ENCODE peak calls at places on chromosomes 2 and 18, in ten cellular contexts. One of them, this sample, is unnamed.
A peak's percentile ranks its signal among the peaks of the same experiment; 100 is the strongest.

GRCh38 chr18:66271927-66272326 is 332.0 kb downstream of the CDH19 start:
- DNase-seq in stimulated activated CD8-positive, alpha-beta memory T cell treated with anti-CD3 and anti-CD28 coated beads, Interleukin-4, amount 100 ng/mL, for 1 hour: no peak
- DNase-seq in activated T-helper 1 cell treated with anti-CD3 and anti-CD28 coated beads, Interleukin-12 subunit alpha, Interleukin-12 subunit beta, Interleukin-2, Interleukin-4 antibody, amounts not matched to agents 30 ng/mL and 10 ng/mL and 1 ng/mL, durations not matched to agents 14 hours and 24 hours and 36 hours: no peak
- DNase-seq in activated CD4-positive, alpha-beta T cell treated with anti-CD3 and anti-CD28 coated beads for 48 hours: no peak
- DNase-seq in body of pancreas: no peak
- DNase-seq in epithelial cell of esophagus: no peak
- DNase-seq in right cardiac atrium: no peak
- DNase-seq in Daoy: no peak
- DNase-seq in SW480: no peak
- DNase-seq in CD4-positive, alpha-beta memory T cell: no peak
- DNase-seq in this sample: no peak

GRCh38 chr2:239077260-239077659 is 229.4 kb downstream of the TWIST2 start:
- DNase-seq in activated T-helper 1 cell treated with anti-CD3 and anti-CD28 coated beads, Interleukin-12 subunit alpha, Interleukin-12 subunit beta, Interleukin-2, Interleukin-4 antibody, amounts not matched to agents 30 ng/mL and 10 ng/mL and 1 ng/mL, durations not matched to agents 14 hours and 24 hours and 36 hours: no peak
- DNase-seq in stimulated activated CD8-positive, alpha-beta memory T cell treated with anti-CD3 and anti-CD28 coated beads, Interleukin-4, amount 100 ng/mL, for 1 hour: no peak
- DNase-seq in CD4-positive, alpha-beta memory T cell: no peak
- DNase-seq in body of pancreas: no peak
- DNase-seq in SW480: no peak
- DNase-seq in right cardiac atrium: peak; percentile 24
- DNase-seq in Daoy: no peak
- DNase-seq in activated CD4-positive, alpha-beta T cell treated with anti-CD3 and anti-CD28 coated beads for 48 hours: no peak
- DNase-seq in epithelial cell of esophagus: no peak
- DNase-seq in this sample: no peak

GRCh38 chr2:40168032-40168431 is 283.9 kb downstream of the SLC8A1 start:
- DNase-seq in SW480: peak; percentile 2
- DNase-seq in CD4-positive, alpha-beta memory T cell: no peak
- DNase-seq in activated T-helper 1 cell treated with anti-CD3 and anti-CD28 coated beads, Interleukin-12 subunit alpha, Interleukin-12 subunit beta, Interleukin-2, Interleukin-4 antibody, amounts not matched to agents 30 ng/mL and 10 ng/mL and 1 ng/mL, durations not matched to agents 14 hours and 24 hours and 36 hours: no peak
- DNase-seq in Daoy: no peak
- DNase-seq in body of pancreas: no peak
- DNase-seq in stimulated activated CD8-positive, alpha-beta memory T cell treated with anti-CD3 and anti-CD28 coated beads, Interleukin-4, amount 100 ng/mL, for 1 hour: no peak
- DNase-seq in right cardiac atrium: no peak
- DNase-seq in epithelial cell of esophagus: peak; percentile 6
- DNase-seq in activated CD4-positive, alpha-beta T cell treated with anti-CD3 and anti-CD28 coated beads for 48 hours: no peak
- DNase-seq in this sample: no peak

GRCh38 chr2:128451636-128452411 is 133.2 kb upstream of the HS6ST1 start:
- DNase-seq in CD4-positive, alpha-beta memory T cell: no peak
- DNase-seq in activated T-helper 1 cell treated with anti-CD3 and anti-CD28 coated beads, Interleukin-12 subunit alpha, Interleukin-12 subunit beta, Interleukin-2, Interleukin-4 antibody, amounts not matched to agents 30 ng/mL and 10 ng/mL and 1 ng/mL, durations not matched to agents 14 hours and 24 hours and 36 hours: no peak
- DNase-seq in SW480: no peak
- DNase-seq in stimulated activated CD8-positive, alpha-beta memory T cell treated with anti-CD3 and anti-CD28 coated beads, Interleukin-4, amount 100 ng/mL, for 1 hour: no peak
- DNase-seq in right cardiac atrium: no peak
- DNase-seq in body of pancreas: no peak
- DNase-seq in Daoy: no peak
- DNase-seq in epithelial cell of esophagus: no peak
- DNase-seq in activated CD4-positive, alpha-beta T cell treated with anti-CD3 and anti-CD28 coated beads for 48 hours: no peak
- DNase-seq in this sample: no peak

GRCh38 chr18:49016648-49017539 is 66.1 kb upstream of the SMAD7 start:
- DNase-seq in activated T-helper 1 cell treated with anti-CD3 and anti-CD28 coated beads, Interleukin-12 subunit alpha, Interleukin-12 subunit beta, Interleukin-2, Interleukin-4 antibody, amounts not matched to agents 30 ng/mL and 10 ng/mL and 1 ng/mL, durations not matched to agents 14 hours and 24 hours and 36 hours: no peak
- DNase-seq in epithelial cell of esophagus: peak; percentile 88
- DNase-seq in Daoy: peak; percentile 94
- DNase-seq in SW480: peak; percentile 91
- DNase-seq in stimulated activated CD8-positive, alpha-beta memory T cell treated with anti-CD3 and anti-CD28 coated beads, Interleukin-4, amount 100 ng/mL, for 1 hour: no peak
- DNase-seq in body of pancreas: peak; percentile 59
- DNase-seq in right cardiac atrium: no peak
- DNase-seq in CD4-positive, alpha-beta memory T cell: no peak
- DNase-seq in activated CD4-positive, alpha-beta T cell treated with anti-CD3 and anti-CD28 coated beads for 48 hours: no peak
- DNase-seq in this sample: no peak

GRCh38 chr18:5890606-5891360 is 4.5 kb downstream of the TMEM200C start:
- DNase-seq in epithelial cell of esophagus: peak; percentile 10
- DNase-seq in SW480: no peak
- DNase-seq in right cardiac atrium: peak; percentile 67
- DNase-seq in Daoy: no peak
- DNase-seq in stimulated activated CD8-positive, alpha-beta memory T cell treated with anti-CD3 and anti-CD28 coated beads, Interleukin-4, amount 100 ng/mL, for 1 hour: no peak
- DNase-seq in activated CD4-positive, alpha-beta T cell treated with anti-CD3 and anti-CD28 coated beads for 48 hours: peak; percentile 52
- DNase-seq in activated T-helper 1 cell treated with anti-CD3 and anti-CD28 coated beads, Interleukin-12 subunit alpha, Interleukin-12 subunit beta, Interleukin-2, Interleukin-4 antibody, amounts not matched to agents 30 ng/mL and 10 ng/mL and 1 ng/mL, durations not matched to agents 14 hours and 24 hours and 36 hours: no peak
- DNase-seq in body of pancreas: peak; percentile 65
- DNase-seq in CD4-positive, alpha-beta memory T cell: no peak
- DNase-seq in this sample: peak; percentile 48

GRCh38 chr18:27377251-27377650 is 192.1 kb upstream of the CHST9 start:
- DNase-seq in CD4-positive, alpha-beta memory T cell: no peak
- DNase-seq in body of pancreas: no peak
- DNase-seq in stimulated activated CD8-positive, alpha-beta memory T cell treated with anti-CD3 and anti-CD28 coated beads, Interleukin-4, amount 100 ng/mL, for 1 hour: no peak
- DNase-seq in SW480: no peak
- DNase-seq in activated CD4-positive, alpha-beta T cell treated with anti-CD3 and anti-CD28 coated beads for 48 hours: no peak
- DNase-seq in epithelial cell of esophagus: peak; percentile 50
- DNase-seq in right cardiac atrium: no peak
- DNase-seq in Daoy: peak; percentile 57
- DNase-seq in activated T-helper 1 cell treated with anti-CD3 and anti-CD28 coated beads, Interleukin-12 subunit alpha, Interleukin-12 subunit beta, Interleukin-2, Interleukin-4 antibody, amounts not matched to agents 30 ng/mL and 10 ng/mL and 1 ng/mL, durations not matched to agents 14 hours and 24 hours and 36 hours: no peak
- DNase-seq in this sample: no peak

GRCh38 chr2:24820175-24820513 is 26.9 kb downstream of the CENPO start:
- DNase-seq in epithelial cell of esophagus: no peak
- DNase-seq in CD4-positive, alpha-beta memory T cell: no peak
- DNase-seq in activated T-helper 1 cell treated with anti-CD3 and anti-CD28 coated beads, Interleukin-12 subunit alpha, Interleukin-12 subunit beta, Interleukin-2, Interleukin-4 antibody, amounts not matched to agents 30 ng/mL and 10 ng/mL and 1 ng/mL, durations not matched to agents 14 hours and 24 hours and 36 hours: no peak
- DNase-seq in SW480: no peak
- DNase-seq in activated CD4-positive, alpha-beta T cell treated with anti-CD3 and anti-CD28 coated beads for 48 hours: no peak
- DNase-seq in stimulated activated CD8-positive, alpha-beta memory T cell treated with anti-CD3 and anti-CD28 coated beads, Interleukin-4, amount 100 ng/mL, for 1 hour: no peak
- DNase-seq in right cardiac atrium: no peak
- DNase-seq in body of pancreas: no peak
- DNase-seq in Daoy: no peak
- DNase-seq in this sample: no peak

GRCh38 chr18:74501386-74501785 is 5.2 kb downstream of the CNDP2 start:
- DNase-seq in epithelial cell of esophagus: peak; percentile 91
- DNase-seq in SW480: no peak
- DNase-seq in activated T-helper 1 cell treated with anti-CD3 and anti-CD28 coated beads, Interleukin-12 subunit alpha, Interleukin-12 subunit beta, Interleukin-2, Interleukin-4 antibody, amounts not matched to agents 30 ng/mL and 10 ng/mL and 1 ng/mL, durations not matched to agents 14 hours and 24 hours and 36 hours: no peak
- DNase-seq in right cardiac atrium: no peak
- DNase-seq in body of pancreas: no peak
- DNase-seq in stimulated activated CD8-positive, alpha-beta memory T cell treated with anti-CD3 and anti-CD28 coated beads, Interleukin-4, amount 100 ng/mL, for 1 hour: no peak
- DNase-seq in activated CD4-positive, alpha-beta T cell treated with anti-CD3 and anti-CD28 coated beads for 48 hours: no peak
- DNase-seq in CD4-positive, alpha-beta memory T cell: no peak
- DNase-seq in Daoy: no peak
- DNase-seq in this sample: no peak

GRCh38 chr18:8801263-8801901 is 96.0 kb downstream of the MTCL1 start:
- DNase-seq in CD4-positive, alpha-beta memory T cell: no peak
- DNase-seq in epithelial cell of esophagus: peak; percentile 80
- DNase-seq in activated CD4-positive, alpha-beta T cell treated with anti-CD3 and anti-CD28 coated beads for 48 hours: no peak
- DNase-seq in body of pancreas: no peak
- DNase-seq in right cardiac atrium: no peak
- DNase-seq in activated T-helper 1 cell treated with anti-CD3 and anti-CD28 coated beads, Interleukin-12 subunit alpha, Interleukin-12 subunit beta, Interleukin-2, Interleukin-4 antibody, amounts not matched to agents 30 ng/mL and 10 ng/mL and 1 ng/mL, durations not matched to agents 14 hours and 24 hours and 36 hours: no peak
- DNase-seq in stimulated activated CD8-positive, alpha-beta memory T cell treated with anti-CD3 and anti-CD28 coated beads, Interleukin-4, amount 100 ng/mL, for 1 hour: no peak
- DNase-seq in Daoy: peak; percentile 72
- DNase-seq in SW480: no peak
- DNase-seq in this sample: no peak

GRCh38 chr18:61466736-61467135 is 133.5 kb downstream of the CDH20 start:
- DNase-seq in Daoy: no peak
- DNase-seq in CD4-positive, alpha-beta memory T cell: no peak
- DNase-seq in right cardiac atrium: peak; percentile 17
- DNase-seq in SW480: no peak
- DNase-seq in activated T-helper 1 cell treated with anti-CD3 and anti-CD28 coated beads, Interleukin-12 subunit alpha, Interleukin-12 subunit beta, Interleukin-2, Interleukin-4 antibody, amounts not matched to agents 30 ng/mL and 10 ng/mL and 1 ng/mL, durations not matched to agents 14 hours and 24 hours and 36 hours: no peak
- DNase-seq in stimulated activated CD8-positive, alpha-beta memory T cell treated with anti-CD3 and anti-CD28 coated beads, Interleukin-4, amount 100 ng/mL, for 1 hour: no peak
- DNase-seq in activated CD4-positive, alpha-beta T cell treated with anti-CD3 and anti-CD28 coated beads for 48 hours: no peak
- DNase-seq in epithelial cell of esophagus: no peak
- DNase-seq in body of pancreas: no peak
- DNase-seq in this sample: no peak

GRCh38 chr2:199460101-199460671 is 2.4 kb upstream of the SATB2 start:
- DNase-seq in body of pancreas: no peak
- DNase-seq in epithelial cell of esophagus: peak; percentile 38
- DNase-seq in stimulated activated CD8-positive, alpha-beta memory T cell treated with anti-CD3 and anti-CD28 coated beads, Interleukin-4, amount 100 ng/mL, for 1 hour: no peak
- DNase-seq in Daoy: peak; percentile 23
- DNase-seq in activated CD4-positive, alpha-beta T cell treated with anti-CD3 and anti-CD28 coated beads for 48 hours: no peak
- DNase-seq in CD4-positive, alpha-beta memory T cell: no peak
- DNase-seq in right cardiac atrium: no peak
- DNase-seq in activated T-helper 1 cell treated with anti-CD3 and anti-CD28 coated beads, Interleukin-12 subunit alpha, Interleukin-12 subunit beta, Interleukin-2, Interleukin-4 antibody, amounts not matched to agents 30 ng/mL and 10 ng/mL and 1 ng/mL, durations not matched to agents 14 hours and 24 hours and 36 hours: no peak
- DNase-seq in SW480: peak; percentile 35
- DNase-seq in this sample: no peak

GRCh38 chr2:57105694-57106093 is 921.9 kb downstream of the CCDC85A start:
- DNase-seq in body of pancreas: no peak
- DNase-seq in right cardiac atrium: no peak
- DNase-seq in epithelial cell of esophagus: no peak
- DNase-seq in activated CD4-positive, alpha-beta T cell treated with anti-CD3 and anti-CD28 coated beads for 48 hours: no peak
- DNase-seq in SW480: no peak
- DNase-seq in CD4-positive, alpha-beta memory T cell: no peak
- DNase-seq in Daoy: no peak
- DNase-seq in stimulated activated CD8-positive, alpha-beta memory T cell treated with anti-CD3 and anti-CD28 coated beads, Interleukin-4, amount 100 ng/mL, for 1 hour: no peak
- DNase-seq in activated T-helper 1 cell treated with anti-CD3 and anti-CD28 coated beads, Interleukin-12 subunit alpha, Interleukin-12 subunit beta, Interleukin-2, Interleukin-4 antibody, amounts not matched to agents 30 ng/mL and 10 ng/mL and 1 ng/mL, durations not matched to agents 14 hours and 24 hours and 36 hours: no peak
- DNase-seq in this sample: no peak

GRCh38 chr2:172556284-172557033 is 569 bp downstream of the PDK1 start:
- DNase-seq in stimulated activated CD8-positive, alpha-beta memory T cell treated with anti-CD3 and anti-CD28 coated beads, Interleukin-4, amount 100 ng/mL, for 1 hour: peak; percentile 14
- DNase-seq in activated CD4-positive, alpha-beta T cell treated with anti-CD3 and anti-CD28 coated beads for 48 hours: peak; percentile 77
- DNase-seq in SW480: peak; percentile 65
- DNase-seq in right cardiac atrium: peak; percentile 83
- DNase-seq in activated T-helper 1 cell treated with anti-CD3 and anti-CD28 coated beads, Interleukin-12 subunit alpha, Interleukin-12 subunit beta, Interleukin-2, Interleukin-4 antibody, amounts not matched to agents 30 ng/mL and 10 ng/mL and 1 ng/mL, durations not matched to agents 14 hours and 24 hours and 36 hours: peak; percentile 65
- DNase-seq in body of pancreas: peak; percentile 67
- DNase-seq in Daoy: peak; percentile 71
- DNase-seq in epithelial cell of esophagus: peak; percentile 76
- DNase-seq in CD4-positive, alpha-beta memory T cell: peak; percentile 52
- DNase-seq in this sample: peak; percentile 74

GRCh38 chr2:11495844-11496271 is 29.9 kb upstream of the E2F6 start:
- DNase-seq in epithelial cell of esophagus: no peak
- DNase-seq in right cardiac atrium: peak; percentile 61
- DNase-seq in CD4-positive, alpha-beta memory T cell: no peak
- DNase-seq in SW480: no peak
- DNase-seq in body of pancreas: no peak
- DNase-seq in Daoy: no peak
- DNase-seq in activated T-helper 1 cell treated with anti-CD3 and anti-CD28 coated beads, Interleukin-12 subunit alpha, Interleukin-12 subunit beta, Interleukin-2, Interleukin-4 antibody, amounts not matched to agents 30 ng/mL and 10 ng/mL and 1 ng/mL, durations not matched to agents 14 hours and 24 hours and 36 hours: no peak
- DNase-seq in stimulated activated CD8-positive, alpha-beta memory T cell treated with anti-CD3 and anti-CD28 coated beads, Interleukin-4, amount 100 ng/mL, for 1 hour: no peak
- DNase-seq in activated CD4-positive, alpha-beta T cell treated with anti-CD3 and anti-CD28 coated beads for 48 hours: no peak
- DNase-seq in this sample: peak; percentile 50

GRCh38 chr2:144096531-144096930 is 423.4 kb downstream of the ZEB2 start:
- DNase-seq in right cardiac atrium: no peak
- DNase-seq in body of pancreas: no peak
- DNase-seq in CD4-positive, alpha-beta memory T cell: no peak
- DNase-seq in SW480: no peak
- DNase-seq in stimulated activated CD8-positive, alpha-beta memory T cell treated with anti-CD3 and anti-CD28 coated beads, Interleukin-4, amount 100 ng/mL, for 1 hour: no peak
- DNase-seq in activated T-helper 1 cell treated with anti-CD3 and anti-CD28 coated beads, Interleukin-12 subunit alpha, Interleukin-12 subunit beta, Interleukin-2, Interleukin-4 antibody, amounts not matched to agents 30 ng/mL and 10 ng/mL and 1 ng/mL, durations not matched to agents 14 hours and 24 hours and 36 hours: no peak
- DNase-seq in activated CD4-positive, alpha-beta T cell treated with anti-CD3 and anti-CD28 coated beads for 48 hours: no peak
- DNase-seq in Daoy: no peak
- DNase-seq in epithelial cell of esophagus: no peak
- DNase-seq in this sample: no peak

GRCh38 chr18:24022141-24022540 is 7.6 kb downstream of the TTC39C start:
- DNase-seq in SW480: no peak
- DNase-seq in body of pancreas: no peak
- DNase-seq in right cardiac atrium: no peak
- DNase-seq in Daoy: peak; percentile 23
- DNase-seq in activated CD4-positive, alpha-beta T cell treated with anti-CD3 and anti-CD28 coated beads for 48 hours: no peak
- DNase-seq in activated T-helper 1 cell treated with anti-CD3 and anti-CD28 coated beads, Interleukin-12 subunit alpha, Interleukin-12 subunit beta, Interleukin-2, Interleukin-4 antibody, amounts not matched to agents 30 ng/mL and 10 ng/mL and 1 ng/mL, durations not matched to agents 14 hours and 24 hours and 36 hours: no peak
- DNase-seq in CD4-positive, alpha-beta memory T cell: no peak
- DNase-seq in epithelial cell of esophagus: no peak
- DNase-seq in stimulated activated CD8-positive, alpha-beta memory T cell treated with anti-CD3 and anti-CD28 coated beads, Interleukin-4, amount 100 ng/mL, for 1 hour: no peak
- DNase-seq in this sample: no peak

GRCh38 chr18:77059294-77059916 is 73.2 kb downstream of the MBP start:
- DNase-seq in epithelial cell of esophagus: peak; percentile 73
- DNase-seq in stimulated activated CD8-positive, alpha-beta memory T cell treated with anti-CD3 and anti-CD28 coated beads, Interleukin-4, amount 100 ng/mL, for 1 hour: no peak
- DNase-seq in body of pancreas: peak; percentile 53
- DNase-seq in SW480: peak; percentile 31
- DNase-seq in Daoy: peak; percentile 43
- DNase-seq in activated T-helper 1 cell treated with anti-CD3 and anti-CD28 coated beads, Interleukin-12 subunit alpha, Interleukin-12 subunit beta, Interleukin-2, Interleukin-4 antibody, amounts not matched to agents 30 ng/mL and 10 ng/mL and 1 ng/mL, durations not matched to agents 14 hours and 24 hours and 36 hours: no peak
- DNase-seq in right cardiac atrium: no peak
- DNase-seq in activated CD4-positive, alpha-beta T cell treated with anti-CD3 and anti-CD28 coated beads for 48 hours: peak; percentile 65
- DNase-seq in CD4-positive, alpha-beta memory T cell: no peak
- DNase-seq in this sample: no peak

GRCh38 chr18:48929212-48929612 is 21.6 kb downstream of the SMAD7 start:
- DNase-seq in epithelial cell of esophagus: no peak
- DNase-seq in activated T-helper 1 cell treated with anti-CD3 and anti-CD28 coated beads, Interleukin-12 subunit alpha, Interleukin-12 subunit beta, Interleukin-2, Interleukin-4 antibody, amounts not matched to agents 30 ng/mL and 10 ng/mL and 1 ng/mL, durations not matched to agents 14 hours and 24 hours and 36 hours: no peak
- DNase-seq in body of pancreas: no peak
- DNase-seq in stimulated activated CD8-positive, alpha-beta memory T cell treated with anti-CD3 and anti-CD28 coated beads, Interleukin-4, amount 100 ng/mL, for 1 hour: no peak
- DNase-seq in right cardiac atrium: peak; percentile 40
- DNase-seq in CD4-positive, alpha-beta memory T cell: no peak
- DNase-seq in activated CD4-positive, alpha-beta T cell treated with anti-CD3 and anti-CD28 coated beads for 48 hours: no peak
- DNase-seq in SW480: no peak
- DNase-seq in Daoy: no peak
- DNase-seq in this sample: no peak

GRCh38 chr2:204473224-204473623 is 72.1 kb upstream of the PARD3B start:
- DNase-seq in Daoy: no peak
- DNase-seq in activated CD4-positive, alpha-beta T cell treated with anti-CD3 and anti-CD28 coated beads for 48 hours: no peak
- DNase-seq in body of pancreas: no peak
- DNase-seq in SW480: peak; percentile 52
- DNase-seq in right cardiac atrium: no peak
- DNase-seq in stimulated activated CD8-positive, alpha-beta memory T cell treated with anti-CD3 and anti-CD28 coated beads, Interleukin-4, amount 100 ng/mL, for 1 hour: no peak
- DNase-seq in CD4-positive, alpha-beta memory T cell: no peak
- DNase-seq in epithelial cell of esophagus: no peak
- DNase-seq in activated T-helper 1 cell treated with anti-CD3 and anti-CD28 coated beads, Interleukin-12 subunit alpha, Interleukin-12 subunit beta, Interleukin-2, Interleukin-4 antibody, amounts not matched to agents 30 ng/mL and 10 ng/mL and 1 ng/mL, durations not matched to agents 14 hours and 24 hours and 36 hours: no peak
- DNase-seq in this sample: no peak

GRCh38 chr2:55999790-56000189 is 76.2 kb upstream of the EFEMP1 start:
- DNase-seq in right cardiac atrium: no peak
- DNase-seq in epithelial cell of esophagus: no peak
- DNase-seq in CD4-positive, alpha-beta memory T cell: no peak
- DNase-seq in activated CD4-positive, alpha-beta T cell treated with anti-CD3 and anti-CD28 coated beads for 48 hours: no peak
- DNase-seq in SW480: no peak
- DNase-seq in activated T-helper 1 cell treated with anti-CD3 and anti-CD28 coated beads, Interleukin-12 subunit alpha, Interleukin-12 subunit beta, Interleukin-2, Interleukin-4 antibody, amounts not matched to agents 30 ng/mL and 10 ng/mL and 1 ng/mL, durations not matched to agents 14 hours and 24 hours and 36 hours: no peak
- DNase-seq in body of pancreas: no peak
- DNase-seq in Daoy: no peak
- DNase-seq in stimulated activated CD8-positive, alpha-beta memory T cell treated with anti-CD3 and anti-CD28 coated beads, Interleukin-4, amount 100 ng/mL, for 1 hour: no peak
- DNase-seq in this sample: no peak

GRCh38 chr2:227805578-227805977 is 8.1 kb upstream of the CCL20 start:
- DNase-seq in stimulated activated CD8-positive, alpha-beta memory T cell treated with anti-CD3 and anti-CD28 coated beads, Interleukin-4, amount 100 ng/mL, for 1 hour: no peak
- DNase-seq in CD4-positive, alpha-beta memory T cell: peak; percentile 51
- DNase-seq in activated T-helper 1 cell treated with anti-CD3 and anti-CD28 coated beads, Interleukin-12 subunit alpha, Interleukin-12 subunit beta, Interleukin-2, Interleukin-4 antibody, amounts not matched to agents 30 ng/mL and 10 ng/mL and 1 ng/mL, durations not matched to agents 14 hours and 24 hours and 36 hours: no peak
- DNase-seq in SW480: no peak
- DNase-seq in body of pancreas: no peak
- DNase-seq in right cardiac atrium: peak; percentile 50
- DNase-seq in epithelial cell of esophagus: no peak
- DNase-seq in Daoy: peak; percentile 61
- DNase-seq in activated CD4-positive, alpha-beta T cell treated with anti-CD3 and anti-CD28 coated beads for 48 hours: peak; percentile 48
- DNase-seq in this sample: no peak

GRCh38 chr2:43274055-43274454 is 47.6 kb upstream of the ZFP36L2 start:
- DNase-seq in epithelial cell of esophagus: no peak
- DNase-seq in CD4-positive, alpha-beta memory T cell: no peak
- DNase-seq in activated CD4-positive, alpha-beta T cell treated with anti-CD3 and anti-CD28 coated beads for 48 hours: no peak
- DNase-seq in SW480: no peak
- DNase-seq in body of pancreas: no peak
- DNase-seq in activated T-helper 1 cell treated with anti-CD3 and anti-CD28 coated beads, Interleukin-12 subunit alpha, Interleukin-12 subunit beta, Interleukin-2, Interleukin-4 antibody, amounts not matched to agents 30 ng/mL and 10 ng/mL and 1 ng/mL, durations not matched to agents 14 hours and 24 hours and 36 hours: no peak
- DNase-seq in Daoy: no peak
- DNase-seq in stimulated activated CD8-positive, alpha-beta memory T cell treated with anti-CD3 and anti-CD28 coated beads, Interleukin-4, amount 100 ng/mL, for 1 hour: no peak
- DNase-seq in right cardiac atrium: no peak
- DNase-seq in this sample: no peak

GRCh38 chr2:239598011-239598731 is 197.4 kb upstream of the HDAC4 start:
- DNase-seq in epithelial cell of esophagus: no peak
- DNase-seq in SW480: no peak
- DNase-seq in activated T-helper 1 cell treated with anti-CD3 and anti-CD28 coated beads, Interleukin-12 subunit alpha, Interleukin-12 subunit beta, Interleukin-2, Interleukin-4 antibody, amounts not matched to agents 30 ng/mL and 10 ng/mL and 1 ng/mL, durations not matched to agents 14 hours and 24 hours and 36 hours: no peak
- DNase-seq in CD4-positive, alpha-beta memory T cell: no peak
- DNase-seq in activated CD4-positive, alpha-beta T cell treated with anti-CD3 and anti-CD28 coated beads for 48 hours: no peak
- DNase-seq in stimulated activated CD8-positive, alpha-beta memory T cell treated with anti-CD3 and anti-CD28 coated beads, Interleukin-4, amount 100 ng/mL, for 1 hour: no peak
- DNase-seq in right cardiac atrium: no peak
- DNase-seq in body of pancreas: no peak
- DNase-seq in Daoy: no peak
- DNase-seq in this sample: no peak

GRCh38 chr2:64768426-64769033 is 114.8 kb upstream of the SERTAD2 start:
- DNase-seq in stimulated activated CD8-positive, alpha-beta memory T cell treated with anti-CD3 and anti-CD28 coated beads, Interleukin-4, amount 100 ng/mL, for 1 hour: no peak
- DNase-seq in Daoy: no peak
- DNase-seq in right cardiac atrium: no peak
- DNase-seq in body of pancreas: no peak
- DNase-seq in activated CD4-positive, alpha-beta T cell treated with anti-CD3 and anti-CD28 coated beads for 48 hours: no peak
- DNase-seq in SW480: no peak
- DNase-seq in epithelial cell of esophagus: no peak
- DNase-seq in CD4-positive, alpha-beta memory T cell: no peak
- DNase-seq in activated T-helper 1 cell treated with anti-CD3 and anti-CD28 coated beads, Interleukin-12 subunit alpha, Interleukin-12 subunit beta, Interleukin-2, Interleukin-4 antibody, amounts not matched to agents 30 ng/mL and 10 ng/mL and 1 ng/mL, durations not matched to agents 14 hours and 24 hours and 36 hours: no peak
- DNase-seq in this sample: no peak

GRCh38 chr2:241619602-241620418 is 17.1 kb downstream of the THAP4 start:
- DNase-seq in SW480: no peak
- DNase-seq in activated CD4-positive, alpha-beta T cell treated with anti-CD3 and anti-CD28 coated beads for 48 hours: peak; percentile 57
- DNase-seq in body of pancreas: no peak
- DNase-seq in right cardiac atrium: no peak
- DNase-seq in epithelial cell of esophagus: no peak
- DNase-seq in stimulated activated CD8-positive, alpha-beta memory T cell treated with anti-CD3 and anti-CD28 coated beads, Interleukin-4, amount 100 ng/mL, for 1 hour: no peak
- DNase-seq in Daoy: no peak
- DNase-seq in activated T-helper 1 cell treated with anti-CD3 and anti-CD28 coated beads, Interleukin-12 subunit alpha, Interleukin-12 subunit beta, Interleukin-2, Interleukin-4 antibody, amounts not matched to agents 30 ng/mL and 10 ng/mL and 1 ng/mL, durations not matched to agents 14 hours and 24 hours and 36 hours: no peak
- DNase-seq in CD4-positive, alpha-beta memory T cell: no peak
- DNase-seq in this sample: no peak

GRCh38 chr2:51710222-51710621 is 678.3 kb upstream of the NRXN1 start:
- DNase-seq in CD4-positive, alpha-beta memory T cell: no peak
- DNase-seq in SW480: peak; percentile 5
- DNase-seq in stimulated activated CD8-positive, alpha-beta memory T cell treated with anti-CD3 and anti-CD28 coated beads, Interleukin-4, amount 100 ng/mL, for 1 hour: no peak
- DNase-seq in Daoy: no peak
- DNase-seq in activated CD4-positive, alpha-beta T cell treated with anti-CD3 and anti-CD28 coated beads for 48 hours: no peak
- DNase-seq in right cardiac atrium: no peak
- DNase-seq in activated T-helper 1 cell treated with anti-CD3 and anti-CD28 coated beads, Interleukin-12 subunit alpha, Interleukin-12 subunit beta, Interleukin-2, Interleukin-4 antibody, amounts not matched to agents 30 ng/mL and 10 ng/mL and 1 ng/mL, durations not matched to agents 14 hours and 24 hours and 36 hours: no peak
- DNase-seq in body of pancreas: peak; percentile 34
- DNase-seq in epithelial cell of esophagus: peak; percentile 0
- DNase-seq in this sample: no peak

GRCh38 chr2:111656436-111656835 is 227.6 kb downstream of the ANAPC1 start:
- DNase-seq in stimulated activated CD8-positive, alpha-beta memory T cell treated with anti-CD3 and anti-CD28 coated beads, Interleukin-4, amount 100 ng/mL, for 1 hour: no peak
- DNase-seq in activated CD4-positive, alpha-beta T cell treated with anti-CD3 and anti-CD28 coated beads for 48 hours: no peak
- DNase-seq in Daoy: no peak
- DNase-seq in CD4-positive, alpha-beta memory T cell: no peak
- DNase-seq in right cardiac atrium: no peak
- DNase-seq in epithelial cell of esophagus: no peak
- DNase-seq in activated T-helper 1 cell treated with anti-CD3 and anti-CD28 coated beads, Interleukin-12 subunit alpha, Interleukin-12 subunit beta, Interleukin-2, Interleukin-4 antibody, amounts not matched to agents 30 ng/mL and 10 ng/mL and 1 ng/mL, durations not matched to agents 14 hours and 24 hours and 36 hours: no peak
- DNase-seq in SW480: no peak
- DNase-seq in body of pancreas: no peak
- DNase-seq in this sample: no peak